ENCODE peak calls at places on chromosome 20, in six cellular contexts. One of them, this sample, is unnamed.

GRCh38 chr20:19440660-19441527 is 228.5 kb downstream of the SLC24A3 start:
- DNase-seq in heart left ventricle: no peak
- DNase-seq in PC-3: no peak
- DNase-seq in left ventricle myocardium inferior: no peak
- DNase-seq in hepatocyte: no peak
- DNase-seq in epithelial cell of esophagus: no peak
- DNase-seq in this sample: no peak

GRCh38 chr20:32968833-32969241 is 35.4 kb downstream of the SUN5 start:
- DNase-seq in hepatocyte: no peak
- DNase-seq in epithelial cell of esophagus: no peak
- DNase-seq in PC-3: no peak
- DNase-seq in left ventricle myocardium inferior: no peak
- DNase-seq in heart left ventricle: no peak
- DNase-seq in this sample: peak; percentile 32

GRCh38 chr20:38238834-38239233 is 21.7 kb downstream of the KIAA1755 start:
- DNase-seq in hepatocyte: peak; percentile 52
- DNase-seq in PC-3: no peak
- DNase-seq in epithelial cell of esophagus: no peak
- DNase-seq in left ventricle myocardium inferior: no peak
- DNase-seq in heart left ventricle: no peak
- DNase-seq in this sample: no peak

GRCh38 chr20:57399587-57400261 is 8.5 kb downstream of the RBM38 start:
- DNase-seq in epithelial cell of esophagus: no peak
- DNase-seq in PC-3: no peak
- DNase-seq in heart left ventricle: peak; percentile 54
- DNase-seq in hepatocyte: no peak
- DNase-seq in left ventricle myocardium inferior: no peak
- DNase-seq in this sample: no peak

GRCh38 chr20:40953856-40954255 is 74.8 kb upstream of the TOP1 start:
- DNase-seq in left ventricle myocardium inferior: no peak
- DNase-seq in epithelial cell of esophagus: no peak
- DNase-seq in heart left ventricle: no peak
- DNase-seq in PC-3: no peak
- DNase-seq in hepatocyte: no peak
- DNase-seq in this sample: no peak

GRCh38 chr20:18904624-18905023 is 91.0 kb downstream of the SCP2D1 start:
- DNase-seq in PC-3: peak; percentile 54
- DNase-seq in epithelial cell of esophagus: peak; percentile 27
- DNase-seq in hepatocyte: peak; percentile 23
- DNase-seq in heart left ventricle: no peak
- DNase-seq in left ventricle myocardium inferior: no peak
- DNase-seq in this sample: no peak

GRCh38 chr20:64160118-64160517 is 4.1 kb upstream of the MYT1 start:
- DNase-seq in hepatocyte: no peak
- DNase-seq in heart left ventricle: no peak
- DNase-seq in PC-3: no peak
- DNase-seq in epithelial cell of esophagus: no peak
- DNase-seq in left ventricle myocardium inferior: no peak
- DNase-seq in this sample: no peak

GRCh38 chr20:47675190-47676142 is 109.8 kb downstream of the SULF2 start:
- DNase-seq in PC-3: no peak
- DNase-seq in left ventricle myocardium inferior: no peak
- DNase-seq in epithelial cell of esophagus: peak; percentile 11
- DNase-seq in heart left ventricle: no peak
- DNase-seq in hepatocyte: peak; percentile 3
- DNase-seq in this sample: no peak

GRCh38 chr20:40711078-40711477 is 22.0 kb upstream of the MAFB start:
- DNase-seq in PC-3: no peak
- DNase-seq in left ventricle myocardium inferior: no peak
- DNase-seq in heart left ventricle: no peak
- DNase-seq in hepatocyte: no peak
- DNase-seq in epithelial cell of esophagus: no peak
- DNase-seq in this sample: no peak

GRCh38 chr20:52103911-52104545 is 87.6 kb downstream of the ZFP64 start:
- DNase-seq in heart left ventricle: no peak
- DNase-seq in epithelial cell of esophagus: no peak
- DNase-seq in PC-3: no peak
- DNase-seq in hepatocyte: no peak
- DNase-seq in left ventricle myocardium inferior: no peak
- DNase-seq in this sample: no peak

GRCh38 chr20:21046413-21047070 is 59.6 kb downstream of the LINC00237 start:
- DNase-seq in left ventricle myocardium inferior: no peak
- DNase-seq in heart left ventricle: no peak
- DNase-seq in hepatocyte: no peak
- DNase-seq in PC-3: no peak
- DNase-seq in epithelial cell of esophagus: no peak
- DNase-seq in this sample: no peak

GRCh38 chr20:45456632-45457031 is 12.9 kb upstream of the WFDC2 start:
- DNase-seq in heart left ventricle: no peak
- DNase-seq in PC-3: peak; percentile 63
- DNase-seq in left ventricle myocardium inferior: no peak
- DNase-seq in epithelial cell of esophagus: peak; percentile 64
- DNase-seq in hepatocyte: peak; percentile 66
- DNase-seq in this sample: peak; percentile 58

GRCh38 chr20:24135786-24136185 is 147.2 kb upstream of the GGTLC1 start:
- DNase-seq in left ventricle myocardium inferior: no peak
- DNase-seq in PC-3: no peak
- DNase-seq in heart left ventricle: no peak
- DNase-seq in hepatocyte: no peak
- DNase-seq in epithelial cell of esophagus: no peak
- DNase-seq in this sample: no peak

GRCh38 chr20:9981834-9982233 is 53.0 kb upstream of the ANKEF1 start:
- DNase-seq in left ventricle myocardium inferior: no peak
- DNase-seq in heart left ventricle: no peak
- DNase-seq in PC-3: no peak
- DNase-seq in hepatocyte: peak; percentile 13
- DNase-seq in epithelial cell of esophagus: peak; percentile 15
- DNase-seq in this sample: no peak
- H3K4me3 ChIP-seq in left ventricle myocardium inferior: no peak overlapping the region
- H3K4me3 ChIP-seq in heart left ventricle: no peak overlapping the region
- H3K4me3 ChIP-seq in PC-3: no peak overlapping the region
- H3K4me3 ChIP-seq in hepatocyte: no peak overlapping the region
- H3K4me3 ChIP-seq in epithelial cell of esophagus: no peak overlapping the region
- H3K4me3 ChIP-seq in this sample: no peak overlapping the region

GRCh38 chr20:5400164-5400762 is 83.5 kb upstream of the PROKR2 start:
- DNase-seq in epithelial cell of esophagus: peak; percentile 48
- DNase-seq in PC-3: peak; percentile 37
- DNase-seq in hepatocyte: peak; percentile 44
- DNase-seq in heart left ventricle: no peak
- DNase-seq in left ventricle myocardium inferior: no peak
- DNase-seq in this sample: peak; percentile 49

GRCh38 chr20:5397418-5397817 is 80.7 kb upstream of the PROKR2 start:
- DNase-seq in PC-3: peak; percentile 88
- DNase-seq in hepatocyte: no peak
- DNase-seq in epithelial cell of esophagus: peak; percentile 8
- DNase-seq in heart left ventricle: no peak
- DNase-seq in left ventricle myocardium inferior: no peak
- DNase-seq in this sample: peak; percentile 6

GRCh38 chr20:5401277-5401676 is 84.5 kb upstream of the PROKR2 start:
- DNase-seq in hepatocyte: no peak
- DNase-seq in left ventricle myocardium inferior: no peak
- DNase-seq in epithelial cell of esophagus: no peak
- DNase-seq in heart left ventricle: no peak
- DNase-seq in PC-3: no peak
- DNase-seq in this sample: no peak

DNA sequence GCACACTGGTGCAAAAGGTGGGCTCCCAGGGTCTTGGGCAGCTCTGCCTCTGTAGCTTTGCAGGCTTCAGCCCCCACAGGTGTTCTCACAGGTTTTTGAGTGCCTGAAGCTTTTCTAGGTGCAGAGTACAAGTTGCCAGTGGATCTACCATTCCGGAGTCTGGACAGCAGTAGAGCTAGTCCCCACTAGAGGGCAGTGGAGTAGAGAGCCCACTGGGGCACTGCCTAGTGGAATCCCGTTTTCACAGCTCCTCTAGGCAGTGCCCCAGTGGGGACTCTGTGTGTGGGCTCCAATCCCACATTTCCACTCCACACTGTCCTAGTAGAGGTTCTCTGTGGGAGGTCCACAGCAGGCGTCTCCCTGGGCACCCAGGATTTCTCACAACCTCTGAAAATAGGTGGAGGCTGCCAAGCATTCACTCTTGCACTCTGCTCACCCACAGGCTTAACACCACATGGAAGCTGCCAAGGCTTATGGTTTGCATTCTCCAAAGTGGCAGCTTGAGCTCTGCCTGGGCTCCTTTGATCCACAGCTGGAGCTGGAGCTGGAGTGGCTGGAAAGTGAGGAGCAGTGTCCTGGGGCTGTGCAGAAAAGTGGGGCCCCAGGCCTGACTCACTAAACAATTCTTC is 86.3 kb upstream of the PROKR2 start:
- DNase-seq in epithelial cell of esophagus: peak; percentile 44
- DNase-seq in PC-3: peak; percentile 64
- DNase-seq in hepatocyte: peak; percentile 35
- DNase-seq in left ventricle myocardium inferior: no peak
- DNase-seq in heart left ventricle: no peak
- DNase-seq in this sample: peak; percentile 19
- TF ChIP-seq CTCF in epithelial cell of esophagus: peak; percentile 59
- TF ChIP-seq CTCF in PC-3: peak; percentile 74
- TF ChIP-seq CTCF in hepatocyte: peak; percentile 35
- TF ChIP-seq CTCF in left ventricle myocardium inferior: peak; percentile 17
- TF ChIP-seq CTCF in heart left ventricle: no peak
- TF ChIP-seq CTCF in this sample: peak; percentile 76

DNA sequence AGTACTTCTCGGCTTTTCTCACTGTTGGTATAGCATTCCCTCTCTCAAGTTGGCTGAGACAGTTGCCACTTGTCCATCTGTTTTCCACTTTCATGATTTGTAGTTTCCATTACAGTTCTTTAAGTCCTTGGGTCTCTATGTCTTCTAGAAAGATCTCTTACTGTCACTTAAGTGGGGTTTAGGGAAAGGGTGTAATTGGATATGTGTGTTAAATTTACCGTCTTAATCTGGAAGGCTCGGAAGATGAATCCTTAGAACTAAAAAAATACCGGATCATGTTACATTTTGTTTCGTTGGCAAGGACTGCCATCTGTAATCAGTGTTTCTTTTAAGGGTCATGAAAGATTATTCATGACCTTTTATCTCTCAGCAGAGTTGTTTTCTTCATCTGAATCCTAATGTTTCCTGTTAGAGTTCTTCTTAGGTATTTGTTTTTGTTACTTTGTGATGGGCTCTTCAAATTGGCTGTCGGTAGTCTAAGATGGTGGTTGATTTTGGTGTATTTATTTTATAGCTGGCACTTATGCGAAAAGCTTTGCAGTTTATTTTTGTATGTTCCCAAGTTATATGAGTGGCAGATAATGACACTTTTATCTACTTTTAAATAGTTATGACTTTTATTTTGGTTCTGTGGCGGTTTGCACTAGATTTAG is 21.7 kb upstream of the BTBD3 start:
- DNase-seq in PC-3: no peak
- DNase-seq in hepatocyte: no peak
- DNase-seq in left ventricle myocardium inferior: no peak
- DNase-seq in epithelial cell of esophagus: no peak
- DNase-seq in heart left ventricle: no peak
- DNase-seq in this sample: no peak
- H3K4me3 ChIP-seq in PC-3: no peak overlapping the region
- H3K4me3 ChIP-seq in hepatocyte: no peak overlapping the region
- H3K4me3 ChIP-seq in left ventricle myocardium inferior: peak overlapping the region; percentile 24
- H3K4me3 ChIP-seq in epithelial cell of esophagus: no peak overlapping the region
- H3K4me3 ChIP-seq in heart left ventricle: peak overlapping the region; percentile 17
- H3K4me3 ChIP-seq in this sample: no peak overlapping the region

GRCh38 chr20:39295301-39295700 is 333.2 kb downstream of the DHX35 start:
- DNase-seq in hepatocyte: no peak
- DNase-seq in PC-3: no peak
- DNase-seq in heart left ventricle: no peak
- DNase-seq in epithelial cell of esophagus: no peak
- DNase-seq in left ventricle myocardium inferior: no peak
- DNase-seq in this sample: no peak

GRCh38 chr20:39291301-39291700 is 329.2 kb downstream of the DHX35 start:
- DNase-seq in left ventricle myocardium inferior: no peak
- DNase-seq in PC-3: peak; percentile 14
- DNase-seq in epithelial cell of esophagus: no peak
- DNase-seq in hepatocyte: no peak
- DNase-seq in heart left ventricle: no peak
- DNase-seq in this sample: no peak

GRCh38 chr20:39290575-39290974 is 328.4 kb downstream of the DHX35 start:
- DNase-seq in epithelial cell of esophagus: no peak
- DNase-seq in left ventricle myocardium inferior: no peak
- DNase-seq in hepatocyte: no peak
- DNase-seq in PC-3: no peak
- DNase-seq in heart left ventricle: no peak
- DNase-seq in this sample: no peak

GRCh38 chr20:39292193-39292736 is 330.1 kb downstream of the DHX35 start:
- DNase-seq in PC-3: no peak
- DNase-seq in heart left ventricle: no peak
- DNase-seq in epithelial cell of esophagus: no peak
- DNase-seq in hepatocyte: no peak
- DNase-seq in left ventricle myocardium inferior: no peak
- DNase-seq in this sample: no peak

DNA sequence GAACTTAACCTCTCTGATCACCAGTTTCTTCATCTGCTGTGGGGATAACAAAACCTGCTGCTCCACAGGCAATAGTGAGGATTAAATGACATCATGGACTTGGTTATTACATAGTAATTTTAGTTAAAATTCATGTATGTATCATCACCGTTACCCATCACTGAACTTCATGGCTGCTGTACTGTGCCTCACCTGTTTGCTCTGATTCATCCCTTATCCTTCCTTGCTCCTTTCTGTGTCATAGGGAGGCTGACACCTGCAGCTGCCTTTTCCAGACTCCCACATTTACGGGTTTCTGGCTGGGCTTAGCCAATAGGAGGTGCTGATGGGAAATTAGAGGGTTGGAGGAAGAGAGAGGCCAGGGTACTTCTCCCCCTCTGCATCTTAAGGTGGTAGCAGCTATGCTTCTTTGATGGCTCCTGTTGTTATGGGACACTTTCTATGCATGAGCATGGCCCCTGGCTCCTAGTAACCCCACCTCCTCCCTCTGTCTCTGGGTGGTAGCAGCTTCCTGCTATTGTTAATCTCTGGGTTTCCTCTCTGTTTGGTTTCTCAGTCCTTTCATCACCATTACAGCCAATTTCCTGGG is 332.1 kb downstream of the DHX35 start:
- DNase-seq in epithelial cell of esophagus: no peak
- DNase-seq in hepatocyte: no peak
- DNase-seq in left ventricle myocardium inferior: no peak
- DNase-seq in PC-3: no peak
- DNase-seq in heart left ventricle: no peak
- DNase-seq in this sample: no peak
- TF ChIP-seq CTCF in epithelial cell of esophagus: no peak
- TF ChIP-seq CTCF in hepatocyte: no peak
- TF ChIP-seq CTCF in left ventricle myocardium inferior: no peak
- TF ChIP-seq CTCF in PC-3: no peak
- TF ChIP-seq CTCF in heart left ventricle: no peak
- TF ChIP-seq CTCF in this sample: no peak